ENCODE peak calls at places on chromosomes 7 and 10, in ten cellular contexts. M, C, J, N, V, I, W, Z, U and Q are unnamed samples.

GRCh38 chr7:158356454-158356853 is 231.2 kb downstream of the PTPRN2 start:
- DNase-seq in N (no peak), Z (no peak), J (no peak), V (no peak), C (no peak), U (no peak), I (no peak), W (no peak), M (no peak), Q (no peak)

GRCh38 chr10:43202224-43202656 is 64.0 kb downstream of the CSGALNACT2 start:
- DNase-seq in N (peak), U (no peak), W (peak), Z (peak), J (peak), V (no peak), M (peak), I (no peak), C (peak), Q (peak)

GRCh38 chr7:128210590-128211570 is 30.2 kb upstream of the LEP start:
- DNase-seq in J (no peak), N (no peak), I (no peak), W (no peak), V (no peak), C (no peak), M (no peak), U (no peak), Z (no peak), Q (no peak)

GRCh38 chr10:120085386-120085785 is 192.9 kb downstream of the SEC23IP start:
- DNase-seq in I (no peak), W (no peak), V (no peak), U (no peak), M (no peak), C (no peak), N (no peak), J (no peak), Z (no peak), Q (no peak)

GRCh38 chr10:130194194-130194990 is 58.2 kb downstream of the GLRX3 start:
- DNase-seq in U (no peak), N (no peak), J (no peak), I (no peak), M (no peak), Z (no peak), C (no peak), W (no peak), V (peak), Q (no peak)

GRCh38 chr10:91879514-91880170 is 29.6 kb downstream of the FGFBP3 start:
- DNase-seq in J (no peak), U (no peak), M (no peak), N (no peak), Z (no peak), W (no peak), I (no peak), C (no peak), V (no peak), Q (no peak)

GRCh38 chr10:132471484-132471883 is 66.1 kb upstream of the INPP5A start:
- DNase-seq in N (no peak), I (no peak), C (no peak), M (no peak), V (no peak), J (no peak), U (no peak), Z (no peak), W (no peak), Q (no peak)

GRCh38 chr10:129102906-129103693 is 363.9 kb upstream of the MGMT start:
- DNase-seq in C (no peak), Z (no peak), W (no peak), V (peak), M (no peak), N (no peak), J (no peak), I (no peak), U (no peak), Q (no peak)

GRCh38 chr10:77138541-77138940 is 499.1 kb downstream of the KCNMA1 start:
- DNase-seq in M (no peak), U (no peak), V (no peak), W (no peak), C (no peak), I (no peak), N (no peak), J (no peak), Z (no peak), Q (no peak)

GRCh38 chr10:67668448-67668847 is 27.5 kb downstream of the CTNNA3 start:
- DNase-seq in W (no peak), U (no peak), M (no peak), C (no peak), V (peak), Z (no peak), N (no peak), J (no peak), I (no peak), Q (no peak)

GRCh38 chr7:41508755-41509154 is 194.1 kb downstream of the INHBA start:
- DNase-seq in J (no peak), I (no peak), M (no peak), V (no peak), W (no peak), N (no peak), Z (no peak), C (no peak), U (no peak), Q (no peak)

GRCh38 chr10:86936661-86937501 is 20.5 kb downstream of the MMRN2 start:
- DNase-seq in N (no peak), I (no peak), M (no peak), W (no peak), Z (no peak), U (no peak), J (no peak), C (no peak), V (peak), Q (no peak)

GRCh38 chr10:5622586-5622985 is 43.8 kb downstream of the ASB13 start:
- DNase-seq in Z (no peak), V (no peak), U (no peak), C (no peak), I (no peak), W (no peak), M (no peak), N (no peak), J (no peak), Q (no peak)

GRCh38 chr10:35467186-35467585 is 130.9 kb downstream of the CCNY start:
- DNase-seq in I (no peak), C (no peak), Z (no peak), U (no peak), M (no peak), V (no peak), J (no peak), N (no peak), W (no peak), Q (no peak)

GRCh38 chr10:117174439-117175214 is 22.7 kb upstream of the KCNK18 start:
- DNase-seq in J (peak), I (peak), W (peak), Z (peak), M (peak), C (peak), U (peak), N (peak), V (peak), Q (peak)

GRCh38 chr10:100370561-100370975 is 23.5 kb downstream of the SCD start:
- DNase-seq in I (no peak), J (no peak), Z (no peak), C (no peak), W (no peak), N (no peak), M (peak), V (no peak), U (peak), Q (peak)

GRCh38 chr10:19817251-19818046 is 1.2 kb downstream of the PLXDC2 start:
- DNase-seq in M (no peak), V (peak), C (no peak), Z (peak), J (peak), I (no peak), W (no peak), N (no peak), U (no peak), Q (no peak)

GRCh38 chr7:98870071-98870651 is 347 bp upstream of the TMEM130 start:
- DNase-seq in U (no peak), I (no peak), C (peak), M (peak), W (peak), Z (no peak), N (no peak), V (peak), J (peak), Q (peak)

GRCh38 chr7:7639847-7640220 is 718 bp upstream of the UMAD1 start:
- DNase-seq in W (peak), M (peak), U (no peak), C (peak), Z (no peak), N (no peak), I (no peak), J (no peak), V (peak), Q (peak)

GRCh38 chr10:84540022-84540616 is 211.7 kb downstream of the CCSER2 start:
- DNase-seq in W (no peak), C (no peak), N (no peak), Z (no peak), J (no peak), V (peak), M (no peak), U (peak), I (no peak), Q (peak)

GRCh38 chr7:70793060-70793459 is 338.9 kb upstream of the GALNT17 start:
- DNase-seq in W (no peak), V (no peak), Z (no peak), J (no peak), C (no peak), N (no peak), U (no peak), M (no peak), I (no peak), Q (no peak)

GRCh38 chr10:62895058-62895457 is 78.9 kb upstream of the EGR2 start:
- DNase-seq in W (no peak), N (no peak), C (no peak), I (no peak), Z (no peak), M (peak), U (peak), V (peak), J (no peak), Q (no peak)
- TF ChIP-seq CTCF in W (no peak), N (no peak), C (no peak), I (no peak), Z (no peak), M (no peak), U (no peak), V (no peak), J (no peak), Q (no peak)

GRCh38 chr7:23333671-23334246 is 34.6 kb downstream of the MALSU1 start:
- DNase-seq in I (no peak), N (no peak), M (no peak), Z (no peak), C (no peak), U (peak), V (peak), W (no peak), J (no peak), Q (no peak)

GRCh38 chr7:23334482-23335056 is 35.4 kb downstream of the MALSU1 start:
- DNase-seq in C (no peak), N (peak), V (peak), M (no peak), U (peak), J (peak), W (no peak), I (no peak), Z (no peak), Q (peak)

GRCh38 chr7:23332193-23332592 is 33.1 kb downstream of the MALSU1 start:
- DNase-seq in C (no peak), Z (no peak), V (no peak), J (no peak), I (no peak), U (no peak), M (no peak), N (no peak), W (no peak), Q (no peak)

GRCh38 chr7:23332881-23333612 is 33.9 kb downstream of the MALSU1 start:
- DNase-seq in N (no peak), M (no peak), Z (no peak), W (no peak), V (peak), C (no peak), J (no peak), I (no peak), U (peak), Q (no peak)

GRCh38 chr7:23331132-23331531 is 32.0 kb downstream of the MALSU1 start:
- DNase-seq in Z (no peak), V (no peak), I (no peak), N (no peak), W (no peak), U (no peak), C (no peak), J (no peak), M (no peak), Q (no peak)
- TF ChIP-seq CTCF in Z (no peak), V (no peak), I (no peak), N (no peak), W (no peak), U (no peak), C (no peak), J (no peak), M (no peak), Q (no peak)

GRCh38 chr7:26145236-26145635 is 6.8 kb upstream of the NFE2L3 start:
- DNase-seq in C (no peak), U (no peak), M (no peak), V (no peak), I (no peak), Z (no peak), J (no peak), W (no peak), N (no peak), Q (no peak)

GRCh38 chr7:26140380-26140779 is 11.6 kb upstream of the NFE2L3 start:
- DNase-seq in N (no peak), I (no peak), V (no peak), M (no peak), Z (no peak), C (no peak), U (no peak), W (no peak), J (no peak), Q (no peak)

GRCh38 chr7:26141077-26141476 is 10.9 kb upstream of the NFE2L3 start:
- DNase-seq in N (no peak), W (no peak), J (no peak), U (peak), C (no peak), I (no peak), Z (no peak), M (peak), V (no peak), Q (no peak)

GRCh38 chr7:26144681-26145080 is 7.3 kb upstream of the NFE2L3 start:
- DNase-seq in N (no peak), U (no peak), J (no peak), I (no peak), W (no peak), Z (no peak), C (no peak), M (no peak), V (no peak), Q (no peak)

DNA sequence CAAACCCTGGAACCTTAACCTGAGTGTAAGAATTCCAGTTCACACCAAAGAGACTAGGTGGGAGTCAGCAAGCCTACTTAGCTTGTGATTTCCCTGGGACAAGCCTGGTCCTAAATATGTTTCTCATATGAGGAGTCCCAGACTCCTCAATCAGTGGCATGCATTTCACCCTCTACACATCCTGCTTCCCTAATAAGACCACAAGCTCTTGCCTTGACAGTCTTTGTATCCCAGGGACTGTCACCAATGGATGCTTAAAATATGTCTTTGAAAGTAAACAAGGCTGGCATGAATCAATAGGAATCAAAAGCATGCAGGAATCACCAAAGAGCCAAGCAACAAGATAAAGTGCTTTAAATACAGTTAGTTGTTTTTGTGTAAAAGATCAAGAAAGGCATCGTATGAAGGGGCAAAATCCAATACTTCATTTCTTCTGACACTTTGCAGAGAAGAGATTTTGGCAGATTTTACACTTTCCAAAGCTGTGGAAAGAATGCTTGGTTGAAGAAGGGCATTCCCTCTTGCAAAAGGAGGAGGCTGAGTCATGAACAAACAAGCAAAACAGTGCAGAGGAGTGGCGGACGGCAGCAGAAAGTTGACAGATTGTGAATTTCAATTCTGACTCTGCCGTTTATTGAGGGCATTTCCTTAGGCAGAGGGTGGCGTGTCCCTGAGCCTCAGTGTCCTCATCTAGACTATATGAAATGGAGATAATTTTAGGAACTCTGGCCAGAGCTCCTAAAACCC is 8.5 kb upstream of the NFE2L3 start:
- DNase-seq in J (no peak), N (no peak), V (peak), C (no peak), M (no peak), Z (no peak), W (no peak), U (peak), I (no peak), Q (peak)
- TF ChIP-seq CTCF in J (no peak), N (no peak), V (no peak), C (no peak), M (no peak), Z (no peak), W (no peak), U (no peak), I (no peak), Q (no peak)

GRCh38 chr10:57993302-57993701 is 274.4 kb downstream of the IPMK start:
- DNase-seq in C (no peak), I (no peak), W (no peak), Z (no peak), N (no peak), U (no peak), V (no peak), M (no peak), J (no peak), Q (peak)

GRCh38 chr10:57988964-57989363 is 278.7 kb downstream of the IPMK start:
- DNase-seq in Z (no peak), I (no peak), J (no peak), W (no peak), C (no peak), U (no peak), N (no peak), V (no peak), M (no peak), Q (no peak)

GRCh38 chr10:57996536-57996935 is 271.2 kb downstream of the IPMK start:
- DNase-seq in M (no peak), V (no peak), C (no peak), U (no peak), Z (no peak), N (no peak), W (no peak), J (no peak), I (no peak), Q (no peak)

GRCh38 chr10:57992321-57993077 is 275.2 kb downstream of the IPMK start:
- DNase-seq in Z (no peak), W (no peak), N (no peak), J (no peak), M (no peak), C (no peak), I (no peak), U (no peak), V (peak), Q (peak)
- TF ChIP-seq CTCF in Z (no peak), W (no peak), N (no peak), J (no peak), M (no peak), C (no peak), I (no peak), U (no peak), V (no peak), Q (no peak)

GRCh38 chr10:48749254-48749787 is 64.6 kb downstream of the WDFY4 start:
- DNase-seq in I (no peak), J (no peak), V (no peak), N (no peak), M (no peak), W (no peak), U (no peak), Z (no peak), C (no peak), Q (no peak)

GRCh38 chr10:48748573-48748972 is 63.9 kb downstream of the WDFY4 start:
- DNase-seq in V (no peak), I (no peak), M (peak), W (peak), J (no peak), Z (no peak), N (no peak), C (no peak), U (no peak), Q (no peak)

GRCh38 chr10:48751730-48752129 is 67.1 kb downstream of the WDFY4 start:
- DNase-seq in V (no peak), W (no peak), N (no peak), Z (no peak), I (no peak), M (no peak), U (no peak), J (no peak), C (no peak), Q (no peak)

GRCh38 chr10:48750991-48751390 is 66.3 kb downstream of the WDFY4 start:
- DNase-seq in M (no peak), J (no peak), W (no peak), U (no peak), C (no peak), Z (no peak), V (no peak), N (no peak), I (no peak), Q (no peak)

GRCh38 chr10:48750019-48750418 is 65.3 kb downstream of the WDFY4 start:
- DNase-seq in V (no peak), U (no peak), Z (no peak), C (no peak), N (no peak), I (no peak), W (no peak), M (no peak), J (no peak), Q (no peak)
- TF ChIP-seq CTCF in V (no peak), U (no peak), Z (no peak), C (no peak), N (no peak), I (no peak), W (no peak), M (no peak), J (no peak), Q (no peak)

DNA sequence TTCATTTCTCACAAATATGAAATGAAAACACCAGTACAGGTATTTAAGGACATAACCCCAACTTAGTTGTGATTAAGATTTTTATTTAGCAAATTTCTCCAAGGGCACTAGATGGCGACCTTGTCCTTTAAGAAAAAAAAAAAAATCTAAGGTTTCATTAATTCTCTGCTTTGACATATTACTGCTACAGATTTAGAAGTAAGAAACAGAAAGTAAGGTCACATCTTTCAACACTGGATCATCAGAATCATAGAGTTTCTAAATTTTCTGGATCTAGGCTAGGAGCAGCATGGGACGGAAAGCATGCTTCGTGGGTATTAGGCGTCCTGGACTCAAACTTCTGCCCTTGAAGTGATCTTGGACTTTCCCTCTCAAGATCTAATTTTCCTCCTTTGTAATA is 85.5 kb upstream of the PRKG1 start:
- DNase-seq in N (no peak), J (no peak), I (no peak), U (no peak), V (peak), M (peak), C (no peak), Z (no peak), W (no peak), Q (no peak)
- TF ChIP-seq CTCF in N (peak), J (peak), I (peak), U (peak), V (peak), M (peak), C (peak), Z (peak), W (peak), Q (no peak)

DNA sequence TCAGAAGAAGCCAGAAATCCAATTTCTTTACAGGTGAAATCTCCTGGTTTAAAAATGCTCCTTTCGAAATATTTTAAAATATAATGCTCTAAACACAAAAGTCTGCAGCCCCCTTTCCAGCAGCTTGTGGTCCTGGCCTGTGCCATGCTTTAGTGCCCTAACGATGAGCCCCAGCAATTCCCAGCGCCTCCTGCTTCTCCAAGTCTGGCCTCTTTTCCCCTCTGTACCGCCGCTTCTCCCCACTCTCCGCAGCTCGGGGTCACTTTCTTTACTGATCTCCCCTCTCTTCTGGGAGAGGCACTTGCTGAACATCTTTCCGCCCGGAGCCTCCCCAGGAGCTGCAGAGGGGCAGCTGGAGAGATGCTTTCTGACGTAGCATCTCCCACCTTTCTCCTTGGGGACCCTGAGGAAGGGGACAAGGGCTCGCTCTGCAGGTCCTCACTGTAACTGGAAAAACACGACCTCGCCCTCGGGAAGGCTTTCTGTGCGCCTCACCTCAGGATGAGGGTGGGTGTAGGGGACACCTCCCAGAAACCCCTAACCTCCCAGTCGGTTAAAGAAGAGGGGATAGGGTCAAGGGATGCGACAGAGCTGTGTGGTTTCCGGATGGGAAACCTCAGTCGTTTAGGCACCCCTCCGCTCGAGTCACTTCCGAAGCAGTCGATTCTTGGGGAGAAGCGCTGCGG is 544 bp upstream of the INA start:
- DNase-seq in V (no peak), I (no peak), U (no peak), N (no peak), M (peak), C (no peak), J (no peak), W (no peak), Z (no peak), Q (no peak)
- TF ChIP-seq CTCF in V (no peak), I (no peak), U (no peak), N (no peak), M (no peak), C (no peak), J (no peak), W (no peak), Z (no peak), Q (no peak)